ENCODE peak calls at places on chromosomes 12 and 14, in ten cellular contexts. R is fibroblast of lung; I is glutamatergic neuron; E is activated B cell treated with CpG ODN at 0.5 μM for 24 hours; Z is HepG2; V is ascending aorta; B is mesothelial cell of epicardium; G is DND-41; S is CD4-positive, alpha-beta T cell; J is psoas muscle. H is an unnamed sample.

GRCh38 chr14:39033371-39033770 is 69.7 kb downstream of the SEC23A start:
- DNase-seq in R (peak; percentile 65), I (no peak), E (no peak), Z (no peak), V (no peak), B (no peak), G (no peak), S (no peak), J (no peak), H (no peak)

GRCh38 chr12:3200032-3200617 is 122.9 kb downstream of the TSPAN9 start:
- DNase-seq in R (peak; percentile 61), I (peak; percentile 92), E (no peak), Z (no peak), V (no peak), B (peak; percentile 78), G (no peak), S (no peak), J (peak; percentile 74), H (no peak)

GRCh38 chr14:101579372-101580080 is 18.2 kb downstream of the DIO3 start:
- DNase-seq in R (no peak), I (no peak), E (no peak), Z (no peak), V (no peak), B (no peak), G (no peak), S (no peak), J (peak; percentile 24), H (no peak)

GRCh38 chr12:20602671-20603402 is 92.3 kb upstream of the SLCO1C1 start:
- DNase-seq in R (peak; percentile 95), I (no peak), E (no peak), Z (no peak), V (no peak), B (no peak), G (no peak), S (no peak), J (no peak), H (no peak)

GRCh38 chr14:93064411-93065271 is 51.1 kb downstream of the ITPK1 start:
- DNase-seq in R (peak; percentile 57), I (no peak), E (no peak), Z (no peak), V (no peak), B (no peak), G (no peak), S (no peak), J (no peak), H (no peak)

GRCh38 chr12:131603106-131604033 is 107.5 kb upstream of the SFSWAP start:
- DNase-seq in R (no peak), I (no peak), E (no peak), Z (no peak), V (no peak), B (no peak), G (no peak), S (no peak), J (no peak), H (no peak)

GRCh38 chr12:94872671-94873367 is 130.7 kb downstream of the NDUFA12 start:
- DNase-seq in R (no peak), I (peak; percentile 25), E (peak; percentile 42), Z (no peak), V (no peak), B (peak; percentile 41), G (no peak), S (no peak), J (no peak), H (no peak)

GRCh38 chr12:89228466-89228865 is 123.8 kb downstream of the DUSP6 start:
- DNase-seq in R (no peak), I (no peak), E (no peak), Z (no peak), V (no peak), B (no peak), G (no peak), S (no peak), J (no peak), H (no peak)

GRCh38 chr14:63875311-63875710 is 22.5 kb downstream of the SYNE2 start:
- DNase-seq in R (peak; percentile 82), I (no peak), E (no peak), Z (no peak), V (peak; percentile 77), B (no peak), G (no peak), S (no peak), J (no peak), H (no peak)

GRCh38 chr12:65596514-65597010 is 227.7 kb upstream of the HMGA2 start:
- DNase-seq in R (no peak), I (no peak), E (no peak), Z (no peak), V (no peak), B (no peak), G (no peak), S (no peak), J (no peak), H (no peak)

GRCh38 chr14:32925439-32925838 is 13.2 kb upstream of the NPAS3 start:
- DNase-seq in R (no peak), I (no peak), E (no peak), Z (no peak), V (no peak), B (no peak), G (no peak), S (no peak), J (no peak), H (no peak)

GRCh38 chr14:90191585-90191984 is 64.8 kb upstream of the PSMC1 start:
- DNase-seq in R (no peak), I (no peak), E (no peak), Z (no peak), V (no peak), B (no peak), G (no peak), S (no peak), J (no peak), H (no peak)

GRCh38 chr12:4908694-4909396 is 860 bp upstream of the KCNA1 start:
- DNase-seq in R (peak; percentile 36), I (peak; percentile 73), E (no peak), Z (no peak), V (no peak), B (peak; percentile 39), G (no peak), S (no peak), J (no peak), H (peak; percentile 39)

GRCh38 chr12:57890191-57891120 is 43.9 kb upstream of the CTDSP2 start:
- DNase-seq in R (peak; percentile 64), I (no peak), E (no peak), Z (no peak), V (peak; percentile 1), B (no peak), G (no peak), S (no peak), J (no peak), H (no peak)

DNA sequence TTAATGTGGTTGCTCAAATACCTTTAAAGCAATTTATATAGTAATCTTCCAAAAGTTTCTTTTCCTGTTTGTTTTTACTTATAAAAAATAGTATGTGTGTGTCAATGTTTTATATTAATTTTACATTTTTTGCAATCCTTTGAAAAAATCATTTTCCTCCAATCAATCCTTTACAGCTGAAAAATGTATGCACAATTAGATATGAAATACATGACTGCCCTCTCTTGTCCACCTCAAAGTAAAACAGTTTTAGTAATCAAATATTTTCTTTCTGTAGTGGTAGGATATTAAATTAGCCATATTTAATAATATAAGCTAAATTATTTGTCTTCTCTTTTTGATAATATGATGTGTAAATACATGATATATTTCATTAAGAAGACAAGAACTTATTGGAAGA is 269.9 kb downstream of the ADAMTS20 start:
- DNase-seq in R (peak; percentile 52), I (no peak), E (no peak), Z (no peak), V (no peak), B (no peak), G (no peak), S (no peak), J (no peak), H (no peak)
- TF ChIP-seq CTCF in R (no peak), I (no peak), E (no peak), Z (no peak), V (peak; percentile 11), B (peak; percentile 42), G (no peak), S (no peak), J (peak; percentile 40), H (no peak)

DNA sequence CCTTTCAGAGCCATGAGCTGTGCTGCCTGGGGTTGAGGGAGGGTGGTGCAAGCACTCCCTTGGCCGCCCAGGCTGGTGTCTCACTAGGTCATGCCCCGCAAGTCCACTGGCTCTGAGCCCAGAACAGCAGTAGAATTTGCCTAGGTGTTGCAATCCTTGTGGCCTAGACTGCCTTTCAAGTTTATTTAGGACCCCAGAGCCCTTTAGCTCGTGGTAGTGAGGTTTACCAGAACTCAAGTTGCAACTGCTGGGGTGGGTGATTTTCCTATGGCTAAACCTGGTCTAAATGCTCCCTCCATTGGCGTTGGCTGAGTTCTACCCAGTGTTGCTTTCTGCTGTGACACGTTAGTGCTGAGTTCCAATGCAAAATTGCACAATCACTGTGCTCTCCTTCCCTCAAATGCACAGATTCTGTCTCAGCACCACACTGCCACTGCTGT is 287.2 kb downstream of the BCAT1 start:
- DNase-seq in R (peak; percentile 74), I (no peak), E (no peak), Z (peak; percentile 70), V (peak; percentile 67), B (no peak), G (peak; percentile 48), S (no peak), J (peak; percentile 56), H (no peak)
- TF ChIP-seq CTCF in R (no peak), I (no peak), E (no peak), Z (peak; percentile 45), V (no peak), B (no peak), G (peak; percentile 52), S (no peak), J (no peak), H (no peak)

DNA sequence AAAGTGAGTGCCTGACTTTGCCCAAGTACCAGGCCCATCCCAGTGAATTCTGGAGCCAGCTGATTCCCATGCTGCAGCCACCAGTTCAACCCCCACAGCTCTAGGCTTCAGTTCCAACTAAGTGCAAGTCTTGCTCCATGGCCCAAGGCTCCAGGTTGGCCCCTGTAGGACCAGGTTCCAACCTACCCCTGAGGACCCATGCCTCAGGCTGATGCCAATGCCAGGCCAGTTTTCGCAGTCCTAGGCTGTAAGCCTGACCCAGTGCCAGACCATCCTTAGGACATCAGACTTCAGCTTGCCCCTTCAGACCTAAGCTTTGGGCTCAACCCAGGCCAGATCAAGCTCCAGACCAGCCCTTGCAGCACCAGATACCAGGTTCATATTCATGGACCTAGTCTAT is 352.6 kb downstream of the FSCB start:
- DNase-seq in R (no peak), I (no peak), E (no peak), Z (no peak), V (no peak), B (no peak), G (no peak), S (no peak), J (no peak), H (no peak)
- TF ChIP-seq CTCF in R (no peak), I (no peak), E (no peak), Z (no peak), V (no peak), B (no peak), G (no peak), S (no peak), J (no peak), H (no peak)

DNA sequence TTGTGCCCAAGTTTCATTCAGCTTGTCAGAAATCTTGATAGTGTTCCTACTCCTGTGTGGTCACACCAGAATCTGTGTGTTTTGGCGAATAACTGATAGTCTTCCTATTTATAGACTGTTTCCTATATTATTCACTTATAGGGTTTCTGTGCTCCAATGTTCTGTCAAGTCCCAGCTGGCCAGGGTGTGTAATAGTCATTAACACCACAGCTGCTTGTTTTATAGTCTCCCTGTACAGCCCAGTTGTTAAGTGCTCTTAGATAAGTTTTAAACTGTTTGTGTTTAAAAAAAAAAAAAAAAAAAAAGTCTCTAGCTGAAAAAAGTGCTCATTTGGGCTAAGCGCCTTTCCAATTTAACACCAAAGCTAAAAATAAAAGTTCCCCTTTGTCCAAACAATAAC is 45.8 kb downstream of the GPR135 start:
- DNase-seq in R (no peak), I (no peak), E (no peak), Z (no peak), V (no peak), B (no peak), G (no peak), S (no peak), J (no peak), H (no peak)
- TF ChIP-seq CTCF in R (no peak), I (no peak), E (no peak), Z (no peak), V (no peak), B (no peak), G (no peak), S (no peak), J (no peak), H (no peak)

H was measured in activated CD8-positive, alpha-beta T cell treated with anti-CD3 and anti-CD28 coated beads for 36 hours.